ENCODE peak calls at places on chromosomes 2 and 18, in four cellular contexts. One of them, this sample, is unnamed.
A peak's percentile ranks its signal among the peaks of the same experiment; 100 is the strongest.

GRCh38 chr2:8049851-8050571 is 631.8 kb upstream of the ID2 start:
- DNase-seq in tibial nerve: no peak
- DNase-seq in brain microvascular endothelial cell: no peak
- DNase-seq in kidney epithelial cell: no peak
- DNase-seq in this sample: no peak

GRCh38 chr2:119190726-119191125 is 32.2 kb upstream of the C1QL2 start:
- DNase-seq in tibial nerve: no peak
- DNase-seq in brain microvascular endothelial cell: no peak
- DNase-seq in kidney epithelial cell: no peak
- DNase-seq in this sample: no peak

GRCh38 chr18:8480506-8481328 is 128.5 kb upstream of the RAB12 start:
- DNase-seq in tibial nerve: no peak
- DNase-seq in brain microvascular endothelial cell: peak; percentile 68
- DNase-seq in kidney epithelial cell: peak; percentile 9
- DNase-seq in this sample: peak; percentile 81

GRCh38 chr2:221741496-221742211 is 169.6 kb upstream of the EPHA4 start:
- DNase-seq in tibial nerve: no peak
- DNase-seq in brain microvascular endothelial cell: no peak
- DNase-seq in kidney epithelial cell: no peak
- DNase-seq in this sample: no peak

GRCh38 chr2:31950946-31951562 is 59.8 kb downstream of the MEMO1 start:
- DNase-seq in tibial nerve: no peak
- DNase-seq in brain microvascular endothelial cell: no peak
- DNase-seq in kidney epithelial cell: no peak
- DNase-seq in this sample: no peak

GRCh38 chr2:134371041-134371440 is 117.2 kb downstream of the MGAT5 start:
- DNase-seq in tibial nerve: no peak
- DNase-seq in brain microvascular endothelial cell: no peak
- DNase-seq in kidney epithelial cell: no peak
- DNase-seq in this sample: no peak

GRCh38 chr18:50183556-50183955 is 11.4 kb downstream of the MYO5B start:
- DNase-seq in tibial nerve: no peak
- DNase-seq in brain microvascular endothelial cell: peak; percentile 22
- DNase-seq in kidney epithelial cell: peak; percentile 82
- DNase-seq in this sample: no peak

GRCh38 chr2:47984041-47984440 is 77.7 kb upstream of the FBXO11 start:
- DNase-seq in tibial nerve: no peak
- DNase-seq in brain microvascular endothelial cell: no peak
- DNase-seq in kidney epithelial cell: peak; percentile 56
- DNase-seq in this sample: peak; percentile 15

GRCh38 chr18:3209859-3210569 is 9.8 kb downstream of the MYOM1 start:
- DNase-seq in tibial nerve: no peak
- DNase-seq in brain microvascular endothelial cell: no peak
- DNase-seq in kidney epithelial cell: no peak
- DNase-seq in this sample: no peak

GRCh38 chr18:1928711-1929110 is 642.6 kb downstream of the METTL4 start:
- DNase-seq in tibial nerve: no peak
- DNase-seq in brain microvascular endothelial cell: no peak
- DNase-seq in kidney epithelial cell: no peak
- DNase-seq in this sample: no peak

GRCh38 chr2:219207884-219208740 is 1.5 kb downstream of the ZFAND2B start:
- DNase-seq in tibial nerve: no peak
- DNase-seq in brain microvascular endothelial cell: peak; percentile 8
- DNase-seq in kidney epithelial cell: no peak
- DNase-seq in this sample: peak; percentile 52

GRCh38 chr2:214108598-214108997 is 302.3 kb upstream of the VWC2L start:
- DNase-seq in tibial nerve: no peak
- DNase-seq in brain microvascular endothelial cell: no peak
- DNase-seq in kidney epithelial cell: no peak
- DNase-seq in this sample: no peak

GRCh38 chr18:6435731-6436130 is 21.0 kb upstream of the L3MBTL4 start:
- DNase-seq in tibial nerve: no peak
- DNase-seq in brain microvascular endothelial cell: no peak
- DNase-seq in kidney epithelial cell: no peak
- DNase-seq in this sample: no peak

GRCh38 chr2:206260427-206261012 is 13.9 kb upstream of the ZDBF2 start:
- DNase-seq in tibial nerve: no peak
- DNase-seq in brain microvascular endothelial cell: peak; percentile 35
- DNase-seq in kidney epithelial cell: no peak
- DNase-seq in this sample: peak; percentile 72

GRCh38 chr18:67519582-67519981 is 3.1 kb upstream of the DSEL start:
- DNase-seq in tibial nerve: no peak
- DNase-seq in brain microvascular endothelial cell: peak; percentile 14
- DNase-seq in kidney epithelial cell: no peak
- DNase-seq in this sample: peak; percentile 82

GRCh38 chr2:235142588-235142987 is 190.8 kb downstream of the SH3BP4 start:
- DNase-seq in tibial nerve: no peak
- DNase-seq in brain microvascular endothelial cell: no peak
- DNase-seq in kidney epithelial cell: no peak
- DNase-seq in this sample: no peak

GRCh38 chr2:21710496-21710895 is 586.7 kb downstream of the TDRD15 start:
- DNase-seq in tibial nerve: no peak
- DNase-seq in brain microvascular endothelial cell: no peak
- DNase-seq in kidney epithelial cell: no peak
- DNase-seq in this sample: no peak

GRCh38 chr2:43612944-43613343 is 17.1 kb upstream of the THADA start:
- DNase-seq in tibial nerve: no peak
- DNase-seq in brain microvascular endothelial cell: no peak
- DNase-seq in kidney epithelial cell: no peak
- DNase-seq in this sample: no peak

GRCh38 chr2:43616967-43617366 is 20.1 kb upstream of the PLEKHH2 start:
- DNase-seq in tibial nerve: no peak
- DNase-seq in brain microvascular endothelial cell: no peak
- DNase-seq in kidney epithelial cell: no peak
- DNase-seq in this sample: no peak

GRCh38 chr2:43610361-43610760 is 14.5 kb upstream of the THADA start:
- DNase-seq in tibial nerve: no peak
- DNase-seq in brain microvascular endothelial cell: no peak
- DNase-seq in kidney epithelial cell: no peak
- DNase-seq in this sample: no peak

GRCh38 chr2:43609304-43609883 is 13.6 kb upstream of the THADA start:
- DNase-seq in tibial nerve: no peak
- DNase-seq in brain microvascular endothelial cell: peak; percentile 55
- DNase-seq in kidney epithelial cell: peak; percentile 7
- DNase-seq in this sample: peak; percentile 61

DNA sequence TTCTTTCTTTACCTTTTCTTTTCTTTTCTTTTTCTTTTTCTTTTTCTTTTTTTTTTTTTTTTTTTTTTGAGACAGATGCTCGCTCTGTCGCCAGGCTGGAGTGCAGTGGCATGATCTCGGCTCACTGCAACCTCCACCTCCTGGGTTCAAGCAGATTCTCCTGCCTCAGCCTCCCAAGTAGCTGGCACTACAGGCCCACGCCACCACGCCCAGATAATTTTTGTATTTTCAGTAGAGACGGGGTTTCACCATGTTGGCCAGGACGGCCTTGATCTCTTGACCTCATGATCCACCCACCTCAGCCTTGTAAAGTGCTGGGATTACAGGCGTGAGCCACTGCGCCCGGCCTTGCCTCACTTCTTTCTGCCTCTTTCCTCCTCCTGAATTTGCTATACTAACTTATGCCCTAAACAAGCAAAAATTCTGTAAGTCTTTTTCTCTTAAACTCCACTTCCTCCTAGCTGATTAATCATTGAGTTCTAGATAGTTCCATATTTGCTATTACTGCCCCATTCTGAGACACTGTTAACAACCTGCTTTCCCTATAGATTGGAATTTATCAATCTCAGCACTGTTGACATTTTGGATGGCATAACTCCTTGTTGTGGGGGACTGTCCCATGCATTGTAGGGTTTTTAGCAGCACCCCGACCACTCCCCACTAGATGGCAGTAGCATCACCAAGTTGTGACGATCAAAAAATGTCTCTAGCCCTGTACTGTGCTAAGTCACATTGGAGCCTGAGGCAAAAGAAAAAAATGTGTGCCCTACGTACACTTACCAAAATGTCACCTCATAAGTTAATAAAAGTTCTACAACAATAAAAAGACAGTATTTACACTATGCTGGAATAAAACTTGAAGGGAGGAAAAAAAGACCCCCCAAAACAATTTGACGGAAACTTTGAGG is 16.4 kb upstream of the THADA start:
- DNase-seq in tibial nerve: peak; percentile 65
- DNase-seq in brain microvascular endothelial cell: peak; percentile 72
- DNase-seq in kidney epithelial cell: peak; percentile 31
- DNase-seq in this sample: peak; percentile 80
- TF ChIP-seq CTCF in tibial nerve: peak; percentile 77
- TF ChIP-seq CTCF in brain microvascular endothelial cell: peak; percentile 90
- TF ChIP-seq CTCF in kidney epithelial cell: peak; percentile 81
- TF ChIP-seq CTCF in this sample: peak; percentile 90

GRCh38 chr2:77521482-77521881 is 694 bp downstream of the LRRTM4 start:
- DNase-seq in tibial nerve: no peak
- DNase-seq in brain microvascular endothelial cell: no peak
- DNase-seq in kidney epithelial cell: no peak
- DNase-seq in this sample: no peak
- H3K4me3 ChIP-seq in tibial nerve: peak overlapping the region; percentile 9
- H3K4me3 ChIP-seq in brain microvascular endothelial cell: no peak overlapping the region
- H3K4me3 ChIP-seq in kidney epithelial cell: no peak overlapping the region
- H3K4me3 ChIP-seq in this sample: no peak overlapping the region

GRCh38 chr2:231644426-231644825 is 51.8 kb downstream of the TEX44 start:
- DNase-seq in tibial nerve: no peak
- DNase-seq in brain microvascular endothelial cell: no peak
- DNase-seq in kidney epithelial cell: no peak
- DNase-seq in this sample: no peak

GRCh38 chr2:231640229-231640628 is 47.6 kb downstream of the TEX44 start:
- DNase-seq in tibial nerve: no peak
- DNase-seq in brain microvascular endothelial cell: no peak
- DNase-seq in kidney epithelial cell: no peak
- DNase-seq in this sample: peak; percentile 72

GRCh38 chr2:231642631-231643493 is 50.2 kb downstream of the TEX44 start:
- DNase-seq in tibial nerve: peak; percentile 81
- DNase-seq in brain microvascular endothelial cell: peak; percentile 90
- DNase-seq in kidney epithelial cell: peak; percentile 96
- DNase-seq in this sample: peak; percentile 98

GRCh38 chr2:231643494-231643888 is 50.8 kb downstream of the TEX44 start:
- DNase-seq in tibial nerve: no peak
- DNase-seq in brain microvascular endothelial cell: no peak
- DNase-seq in kidney epithelial cell: no peak
- DNase-seq in this sample: no peak

DNA sequence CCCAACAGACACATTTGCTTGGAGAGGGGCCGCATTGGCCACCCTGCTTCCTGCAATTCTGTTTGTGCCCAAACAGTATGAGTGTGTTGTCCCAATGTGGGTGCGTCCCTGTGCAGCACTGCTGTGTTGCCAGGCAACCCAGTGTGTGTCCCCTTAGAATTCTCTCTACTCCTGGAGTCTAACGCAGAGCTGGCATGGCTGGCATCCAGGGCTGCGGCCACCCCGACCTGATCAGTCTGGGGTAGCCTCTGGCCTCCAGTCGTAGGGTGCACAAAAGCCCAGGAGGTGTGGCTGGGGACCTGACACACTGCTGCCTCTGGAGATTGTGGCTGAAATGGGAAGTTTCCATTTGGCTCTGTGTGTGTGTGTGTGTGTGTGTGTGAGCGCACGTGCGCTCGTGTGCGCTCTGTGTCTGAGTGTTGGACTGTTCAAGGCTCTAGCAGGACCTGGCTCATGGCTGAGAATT is 48.0 kb downstream of the TEX44 start:
- DNase-seq in tibial nerve: no peak
- DNase-seq in brain microvascular endothelial cell: peak; percentile 7
- DNase-seq in kidney epithelial cell: no peak
- DNase-seq in this sample: peak; percentile 26
- TF ChIP-seq CTCF in tibial nerve: no peak
- TF ChIP-seq CTCF in brain microvascular endothelial cell: peak; percentile 13
- TF ChIP-seq CTCF in kidney epithelial cell: no peak
- TF ChIP-seq CTCF in this sample: no peak

GRCh38 chr2:227325824-227326195 is 759 bp downstream of the MFF start:
- DNase-seq in tibial nerve: no peak
- DNase-seq in brain microvascular endothelial cell: peak; percentile 33
- DNase-seq in kidney epithelial cell: no peak
- DNase-seq in this sample: peak; percentile 55

GRCh38 chr2:227326783-227327182 is 1.7 kb downstream of the MFF start:
- DNase-seq in tibial nerve: no peak
- DNase-seq in brain microvascular endothelial cell: no peak
- DNase-seq in kidney epithelial cell: no peak
- DNase-seq in this sample: peak; percentile 19

GRCh38 chr2:227323818-227324217 is 1.2 kb upstream of the MFF start:
- DNase-seq in tibial nerve: no peak
- DNase-seq in brain microvascular endothelial cell: no peak
- DNase-seq in kidney epithelial cell: no peak
- DNase-seq in this sample: no peak

GRCh38 chr2:227324671-227325055 is 388 bp upstream of the MFF start:
- DNase-seq in tibial nerve: no peak
- DNase-seq in brain microvascular endothelial cell: no peak
- DNase-seq in kidney epithelial cell: no peak
- DNase-seq in this sample: no peak

GRCh38 chr2:227325056-227325823 is at the start of gene MFF:
- DNase-seq in tibial nerve: peak; percentile 84
- DNase-seq in brain microvascular endothelial cell: peak; percentile 92
- DNase-seq in kidney epithelial cell: peak; percentile 67
- DNase-seq in this sample: peak; percentile 93
- H3K4me3 ChIP-seq in tibial nerve: peak within 1 kb of the TSS; percentile 80
- H3K4me3 ChIP-seq in brain microvascular endothelial cell: peak within 1 kb of the TSS; percentile 89
- H3K4me3 ChIP-seq in kidney epithelial cell: peak within 1 kb of the TSS; percentile 75
- H3K4me3 ChIP-seq in this sample: peak within 1 kb of the TSS; percentile 91

GRCh38 chr2:100451734-100452133 is 18.5 kb upstream of the NMS start:
- DNase-seq in tibial nerve: no peak
- DNase-seq in brain microvascular endothelial cell: no peak
- DNase-seq in kidney epithelial cell: no peak
- DNase-seq in this sample: no peak
- TF ChIP-seq CTCF in tibial nerve: no peak
- TF ChIP-seq CTCF in brain microvascular endothelial cell: no peak
- TF ChIP-seq CTCF in kidney epithelial cell: no peak
- TF ChIP-seq CTCF in this sample: no peak

GRCh38 chr2:199869653-199870052 is 18.7 kb upstream of the FTCDNL1 start:
- DNase-seq in tibial nerve: no peak
- DNase-seq in brain microvascular endothelial cell: no peak
- DNase-seq in kidney epithelial cell: no peak
- DNase-seq in this sample: no peak
- H3K4me3 ChIP-seq in tibial nerve: no peak overlapping the region
- H3K4me3 ChIP-seq in brain microvascular endothelial cell: no peak overlapping the region
- H3K4me3 ChIP-seq in kidney epithelial cell: no peak overlapping the region
- H3K4me3 ChIP-seq in this sample: no peak overlapping the region

GRCh38 chr2:69641887-69642708 is 1.4 kb downstream of the AAK1 start:
- DNase-seq in tibial nerve: no peak
- DNase-seq in brain microvascular endothelial cell: no peak
- DNase-seq in kidney epithelial cell: no peak
- DNase-seq in this sample: peak; percentile 23

GRCh38 chr2:69643602-69644505 is at the start of gene AAK1:
- DNase-seq in tibial nerve: peak; percentile 84
- DNase-seq in brain microvascular endothelial cell: peak; percentile 75
- DNase-seq in kidney epithelial cell: peak; percentile 37
- DNase-seq in this sample: peak; percentile 88

GRCh38 chr2:69645026-69645425 is 1.5 kb upstream of the AAK1 start:
- DNase-seq in tibial nerve: no peak
- DNase-seq in brain microvascular endothelial cell: no peak
- DNase-seq in kidney epithelial cell: no peak
- DNase-seq in this sample: no peak

GRCh38 chr2:69644506-69644979 is 1.0 kb upstream of the AAK1 start:
- DNase-seq in tibial nerve: no peak
- DNase-seq in brain microvascular endothelial cell: no peak
- DNase-seq in kidney epithelial cell: no peak
- DNase-seq in this sample: no peak

GRCh38 chr2:69642709-69643601 is 584 bp downstream of the AAK1 start:
- DNase-seq in tibial nerve: no peak
- DNase-seq in brain microvascular endothelial cell: peak; percentile 79
- DNase-seq in kidney epithelial cell: peak; percentile 39
- DNase-seq in this sample: peak; percentile 83
- TF ChIP-seq CTCF in tibial nerve: no peak
- TF ChIP-seq CTCF in brain microvascular endothelial cell: peak; percentile 17
- TF ChIP-seq CTCF in kidney epithelial cell: no peak
- TF ChIP-seq CTCF in this sample: no peak

This sample was measured in fibroblast of the aortic adventitia.